ENCODE peak calls at places on chromosomes 16 and 17, in six cellular contexts. One of them, this sample, is unnamed.
A peak's percentile ranks its signal among the peaks of the same experiment; 100 is the strongest.

GRCh38 chr17:78610951-78611511 is 33.8 kb upstream of the DNAH17 start:
- DNase-seq in A549: no peak
- DNase-seq in HepG2: no peak
- DNase-seq in endothelial cell of umbilical vein: no peak
- DNase-seq in K562: no peak
- DNase-seq in GM12878: no peak
- DNase-seq in this sample: no peak

GRCh38 chr16:29641561-29641960 is 21.5 kb upstream of the SPN start:
- DNase-seq in A549: no peak
- DNase-seq in HepG2: peak; percentile 53
- DNase-seq in endothelial cell of umbilical vein: no peak
- DNase-seq in K562: peak; percentile 47
- DNase-seq in GM12878: no peak
- DNase-seq in this sample: peak; percentile 74

GRCh38 chr17:31491794-31492171 is 100.3 kb downstream of the RAB11FIP4 start:
- DNase-seq in A549: no peak
- DNase-seq in HepG2: no peak
- DNase-seq in endothelial cell of umbilical vein: no peak
- DNase-seq in K562: no peak
- DNase-seq in GM12878: peak; percentile 63
- DNase-seq in this sample: no peak

GRCh38 chr16:76535-77272 is 1.3 kb upstream of the MPG start:
- DNase-seq in A549: peak; percentile 48
- DNase-seq in HepG2: peak; percentile 66
- DNase-seq in endothelial cell of umbilical vein: peak; percentile 75
- DNase-seq in K562: peak; percentile 85
- DNase-seq in GM12878: no peak
- DNase-seq in this sample: peak; percentile 74

GRCh38 chr16:47459603-47460002 is 1.3 kb downstream of the ITFG1 start:
- DNase-seq in A549: no peak
- DNase-seq in HepG2: no peak
- DNase-seq in endothelial cell of umbilical vein: no peak
- DNase-seq in K562: no peak
- DNase-seq in GM12878: no peak
- DNase-seq in this sample: no peak

GRCh38 chr17:62737513-62737912 is 70.6 kb downstream of the MARCHF10 start:
- DNase-seq in A549: no peak
- DNase-seq in HepG2: no peak
- DNase-seq in endothelial cell of umbilical vein: no peak
- DNase-seq in K562: no peak
- DNase-seq in GM12878: no peak
- DNase-seq in this sample: no peak

GRCh38 chr16:84800579-84800978 is 19.2 kb upstream of the CRISPLD2 start:
- DNase-seq in A549: no peak
- DNase-seq in HepG2: no peak
- DNase-seq in endothelial cell of umbilical vein: no peak
- DNase-seq in K562: no peak
- DNase-seq in GM12878: no peak
- DNase-seq in this sample: no peak

GRCh38 chr16:53417011-53417410 is 17.3 kb upstream of the RBL2 start:
- DNase-seq in A549: no peak
- DNase-seq in HepG2: no peak
- DNase-seq in endothelial cell of umbilical vein: no peak
- DNase-seq in K562: no peak
- DNase-seq in GM12878: no peak
- DNase-seq in this sample: peak; percentile 57

GRCh38 chr16:76378020-76378419 is 100.8 kb downstream of the CNTNAP4 start:
- DNase-seq in A549: no peak
- DNase-seq in HepG2: no peak
- DNase-seq in endothelial cell of umbilical vein: no peak
- DNase-seq in K562: no peak
- DNase-seq in GM12878: no peak
- DNase-seq in this sample: no peak

GRCh38 chr16:89467382-89467781 is 23.0 kb downstream of the ANKRD11 start:
- DNase-seq in A549: no peak
- DNase-seq in HepG2: no peak
- DNase-seq in endothelial cell of umbilical vein: no peak
- DNase-seq in K562: peak; percentile 7
- DNase-seq in GM12878: no peak
- DNase-seq in this sample: no peak

DNA sequence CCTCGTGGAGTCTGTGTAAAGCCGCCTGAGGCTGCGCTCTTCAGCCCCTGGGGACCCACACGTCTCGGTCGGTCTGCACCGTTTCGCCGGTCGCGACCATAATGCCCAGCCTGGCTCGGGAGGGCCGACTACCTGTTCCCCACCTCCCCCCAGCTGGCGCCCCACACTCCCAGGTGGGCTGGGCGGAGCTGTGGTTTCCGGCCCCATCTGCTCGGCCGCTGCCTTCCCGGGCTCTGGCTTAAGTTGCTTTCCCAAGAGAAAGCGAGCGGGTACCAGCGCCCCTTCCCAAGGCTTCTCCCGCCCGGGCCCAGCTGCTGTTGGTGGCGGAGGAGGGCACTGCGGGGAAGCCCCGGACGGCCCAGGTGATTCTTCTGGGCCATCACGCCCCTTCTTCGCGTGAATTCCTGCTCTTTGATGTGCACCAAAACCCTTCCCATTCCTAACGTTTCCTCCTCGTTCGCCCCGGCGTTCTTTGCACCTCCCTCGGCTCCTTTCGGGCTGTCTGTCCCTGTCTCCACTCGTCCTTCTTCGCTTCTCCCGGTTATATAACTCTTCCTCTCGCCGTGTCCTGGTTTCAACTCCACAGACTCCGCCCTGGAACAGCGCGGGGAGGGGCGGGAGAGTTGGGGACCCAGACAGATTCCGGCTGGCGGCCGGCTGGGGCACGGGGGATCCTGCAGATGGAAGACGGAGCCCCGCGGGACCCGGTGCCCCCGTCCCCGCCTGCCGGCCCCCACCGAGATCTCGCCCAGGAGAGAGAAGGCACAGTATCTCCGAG is 2.0 kb downstream of the KDM6B start:
- DNase-seq in A549: peak; percentile 48
- DNase-seq in HepG2: peak; percentile 64
- DNase-seq in endothelial cell of umbilical vein: peak; percentile 60
- DNase-seq in K562: peak; percentile 20
- DNase-seq in GM12878: no peak
- DNase-seq in this sample: peak; percentile 64
- TF ChIP-seq MAX in A549: no peak
- TF ChIP-seq MAX in HepG2: peak; percentile 16
- TF ChIP-seq MAX in endothelial cell of umbilical vein: no peak
- TF ChIP-seq MAX in K562: no peak
- TF ChIP-seq MAX in GM12878: no peak
- TF ChIP-seq MAX in this sample: no peak

DNA sequence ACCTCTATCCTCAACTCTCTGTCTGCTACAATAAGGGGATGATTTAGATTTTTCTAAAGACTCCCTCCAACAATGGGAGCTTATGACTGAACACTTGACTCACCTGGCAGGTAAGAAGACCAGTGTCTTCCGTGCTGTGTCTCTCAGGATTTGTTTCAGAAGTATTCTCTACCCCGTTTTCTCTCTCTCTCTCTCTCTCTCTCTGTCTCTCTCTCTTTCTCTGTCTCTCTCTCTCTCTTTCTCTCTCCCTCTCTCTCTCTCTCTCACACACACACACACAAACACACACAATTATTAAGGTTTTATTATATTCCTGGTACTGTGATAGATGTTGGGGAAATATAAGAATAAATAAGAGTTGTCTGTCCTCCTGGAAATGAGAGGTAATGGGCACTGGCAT is 263.9 kb downstream of the TOX3 start:
- DNase-seq in A549: no peak
- DNase-seq in HepG2: no peak
- DNase-seq in endothelial cell of umbilical vein: no peak
- DNase-seq in K562: no peak
- DNase-seq in GM12878: no peak
- DNase-seq in this sample: no peak
- TF ChIP-seq MYC in A549: no peak
- TF ChIP-seq MYC in HepG2: no peak
- TF ChIP-seq MYC in endothelial cell of umbilical vein: no peak
- TF ChIP-seq MYC in K562: no peak
- TF ChIP-seq MYC in GM12878: no peak
- TF ChIP-seq MYC in this sample: no peak

DNA sequence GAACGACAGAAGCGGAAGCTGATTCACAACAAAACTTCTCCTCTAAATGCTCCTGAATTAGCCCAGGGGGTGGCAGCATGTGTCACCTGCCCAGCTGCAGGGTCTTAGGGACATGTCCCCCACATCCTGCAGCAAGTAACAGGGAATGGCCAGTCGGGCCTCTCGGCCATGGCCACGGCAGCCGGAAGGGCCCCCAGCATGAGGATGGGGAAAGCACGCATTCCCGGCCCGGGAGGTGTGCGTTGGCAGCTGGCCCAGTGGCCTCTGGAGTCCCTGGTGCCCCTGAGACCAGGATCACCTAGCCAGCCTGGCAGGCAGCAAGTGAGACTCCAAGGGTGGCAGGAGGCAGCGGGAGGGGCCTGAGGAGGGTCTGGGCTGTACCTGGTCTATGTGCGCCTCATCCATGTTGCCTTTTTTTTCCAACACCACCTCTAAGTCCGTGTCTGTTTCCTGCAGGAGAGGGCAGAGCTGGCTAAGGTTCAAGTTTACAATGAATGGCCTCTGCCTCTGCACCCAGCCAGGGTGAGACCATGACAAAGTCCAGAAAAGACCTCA is 7.0 kb downstream of the KNOP1 start:
- DNase-seq in A549: no peak
- DNase-seq in HepG2: no peak
- DNase-seq in endothelial cell of umbilical vein: no peak
- DNase-seq in K562: no peak
- DNase-seq in GM12878: no peak
- DNase-seq in this sample: no peak
- TF ChIP-seq CTCF in A549: no peak
- TF ChIP-seq CTCF in HepG2: peak; percentile 36
- TF ChIP-seq CTCF in endothelial cell of umbilical vein: no peak
- TF ChIP-seq CTCF in K562: no peak
- TF ChIP-seq CTCF in GM12878: no peak
- TF ChIP-seq CTCF in this sample: no peak

GRCh38 chr16:55279598-55279997 is 44.4 kb upstream of the IRX6 start:
- DNase-seq in A549: no peak
- DNase-seq in HepG2: no peak
- DNase-seq in endothelial cell of umbilical vein: no peak
- DNase-seq in K562: no peak
- DNase-seq in GM12878: no peak
- DNase-seq in this sample: no peak

GRCh38 chr16:55277536-55277935 is 46.5 kb upstream of the IRX6 start:
- DNase-seq in A549: no peak
- DNase-seq in HepG2: no peak
- DNase-seq in endothelial cell of umbilical vein: no peak
- DNase-seq in K562: no peak
- DNase-seq in GM12878: no peak
- DNase-seq in this sample: no peak

GRCh38 chr16:55282441-55282840 is 41.6 kb upstream of the IRX6 start:
- DNase-seq in A549: no peak
- DNase-seq in HepG2: no peak
- DNase-seq in endothelial cell of umbilical vein: no peak
- DNase-seq in K562: no peak
- DNase-seq in GM12878: no peak
- DNase-seq in this sample: no peak

GRCh38 chr16:55283776-55284717 is 40.0 kb upstream of the IRX6 start:
- DNase-seq in A549: no peak
- DNase-seq in HepG2: no peak
- DNase-seq in endothelial cell of umbilical vein: no peak
- DNase-seq in K562: no peak
- DNase-seq in GM12878: no peak
- DNase-seq in this sample: no peak

DNA sequence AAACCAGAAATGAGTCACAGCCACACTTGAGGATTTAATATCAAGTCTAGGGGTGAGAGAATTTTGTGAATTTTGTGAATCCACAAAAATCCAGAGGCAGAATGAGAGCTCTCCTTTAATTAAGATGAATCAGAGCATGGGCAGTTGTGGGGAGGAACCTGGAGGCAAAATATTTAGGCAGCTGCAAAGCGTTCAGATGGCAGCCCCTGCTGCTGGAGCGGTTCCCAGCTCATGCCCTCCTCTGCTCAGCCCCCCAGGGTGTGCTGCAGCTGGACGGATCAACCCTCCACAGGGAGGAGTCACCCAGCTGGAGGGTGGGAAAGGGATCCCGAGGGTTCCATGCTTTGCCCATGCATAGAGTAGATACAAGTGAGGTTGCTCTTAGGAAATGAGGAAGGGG is 43.4 kb upstream of the IRX6 start:
- DNase-seq in A549: no peak
- DNase-seq in HepG2: no peak
- DNase-seq in endothelial cell of umbilical vein: no peak
- DNase-seq in K562: no peak
- DNase-seq in GM12878: no peak
- DNase-seq in this sample: no peak
- TF ChIP-seq MAX in A549: no peak
- TF ChIP-seq MAX in HepG2: no peak
- TF ChIP-seq MAX in endothelial cell of umbilical vein: no peak
- TF ChIP-seq MAX in K562: no peak
- TF ChIP-seq MAX in GM12878: no peak
- TF ChIP-seq MAX in this sample: no peak